ENCODE peak calls at places on chromosome 19, in seven cellular contexts. Q is GM04504, V is ovary, G is choroid plexus epithelial cell, H is germinal center, T is aorta, S is brain pericyte. Y is an unnamed sample.
A peak's percentile ranks its signal among the peaks of the same experiment; 100 is the strongest.

GRCh38 chr19:45498411-45499195 is at the start of gene PPM1N:
- DNase-seq in Q (no peak), V (peak; percentile 24), G (no peak), H (peak; percentile 78), T (no peak), S (no peak), Y (peak; percentile 38)

GRCh38 chr19:57348136-57348535 is 2.9 kb upstream of the ZNF304 start:
- DNase-seq in Q (peak; percentile 27), V (no peak), G (peak; percentile 51), H (no peak), T (no peak), S (no peak), Y (no peak)

GRCh38 chr19:34310494-34310981 is 54.5 kb upstream of the GPI start:
- DNase-seq in Q (no peak), V (no peak), G (no peak), H (peak; percentile 64), T (no peak), S (no peak), Y (no peak)

GRCh38 chr19:6861683-6862286 is 25.6 kb upstream of the ADGRE1 start:
- DNase-seq in Q (no peak), V (no peak), G (no peak), H (no peak), T (no peak), S (no peak), Y (no peak)

GRCh38 chr19:40982594-40983101 is 8.4 kb upstream of the CYP2B6 start:
- DNase-seq in Q (no peak), V (no peak), G (peak; percentile 11), H (no peak), T (no peak), S (no peak), Y (no peak)

GRCh38 chr19:32869369-32870153 is at the start of gene SLC7A9:
- DNase-seq in Q (no peak), V (no peak), G (no peak), H (no peak), T (no peak), S (no peak), Y (no peak)

GRCh38 chr19:32691952-32692726 is 518 bp downstream of the NUDT19 start:
- DNase-seq in Q (no peak), V (peak; percentile 38), G (peak; percentile 82), H (peak; percentile 43), T (peak; percentile 88), S (no peak), Y (peak; percentile 61)

GRCh38 chr19:21148681-21149080 is 6.8 kb downstream of the ZNF431 start:
- DNase-seq in Q (no peak), V (no peak), G (no peak), H (no peak), T (no peak), S (no peak), Y (no peak)

GRCh38 chr19:15937771-15938170 is 3.4 kb upstream of the CYP4F11 start:
- DNase-seq in Q (no peak), V (no peak), G (no peak), H (no peak), T (no peak), S (no peak), Y (peak; percentile 98)

GRCh38 chr19:49421039-49421877 is 2.0 kb downstream of the PTH2 start:
- DNase-seq in Q (no peak), V (no peak), G (peak; percentile 55), H (peak; percentile 83), T (peak; percentile 88), S (no peak), Y (peak; percentile 68)

GRCh38 chr19:51127755-51128154 is 3.0 kb downstream of the SIGLEC9 start:
- DNase-seq in Q (no peak), V (no peak), G (peak; percentile 69), H (no peak), T (no peak), S (no peak), Y (peak; percentile 17)

GRCh38 chr19:47371269-47371668 is 22.2 kb downstream of the DHX34 start:
- DNase-seq in Q (no peak), V (no peak), G (no peak), H (no peak), T (no peak), S (no peak), Y (no peak)

GRCh38 chr19:49132974-49133609 is 13.7 kb downstream of the PPFIA3 start:
- DNase-seq in Q (no peak), V (peak; percentile 50), G (no peak), H (no peak), T (no peak), S (no peak), Y (no peak)

GRCh38 chr19:10517361-10517759 is at the start of gene S1PR5:
- DNase-seq in Q (no peak), V (no peak), G (no peak), H (no peak), T (no peak), S (no peak), Y (peak; percentile 32)

GRCh38 chr19:8490395-8490760 is 12.1 kb downstream of the PRAM1 start:
- DNase-seq in Q (no peak), V (no peak), G (no peak), H (no peak), T (no peak), S (no peak), Y (no peak)

GRCh38 chr19:4172861-4173473 is 9.4 kb downstream of the SIRT6 start:
- DNase-seq in Q (no peak), V (peak; percentile 74), G (peak; percentile 43), H (peak; percentile 48), T (peak; percentile 92), S (no peak), Y (peak; percentile 71)

GRCh38 chr19:48136547-48136946 is 25.9 kb upstream of the PLA2G4C start:
- DNase-seq in Q (no peak), V (no peak), G (no peak), H (no peak), T (no peak), S (no peak), Y (no peak)

GRCh38 chr19:7004313-7004931 is 16.8 kb downstream of the MBD3L2B start:
- DNase-seq in Q (no peak), V (no peak), G (no peak), H (no peak), T (no peak), S (no peak), Y (peak; percentile 69)

GRCh38 chr19:5115771-5116202 is 146.9 kb downstream of the KDM4B start:
- DNase-seq in Q (peak; percentile 63), V (no peak), G (peak; percentile 69), H (no peak), T (no peak), S (no peak), Y (no peak)

GRCh38 chr19:42271861-42272534 is 2.9 kb downstream of the CIC start:
- DNase-seq in Q (no peak), V (peak; percentile 41), G (no peak), H (no peak), T (no peak), S (no peak), Y (no peak)

GRCh38 chr19:50967924-50968708 is 1.3 kb downstream of the KLK6 start:
- DNase-seq in Q (no peak), V (no peak), G (no peak), H (no peak), T (peak; percentile 20), S (no peak), Y (no peak)

GRCh38 chr19:36059180-36059910 is 4.6 kb downstream of the WDR62 start:
- DNase-seq in Q (no peak), V (no peak), G (no peak), H (no peak), T (no peak), S (no peak), Y (no peak)

Y was measured in RPMI8226.